ENCODE peak calls at places on chromosomes 6 and 20, in ten cellular contexts. G is HTR-8/SVneo, W is GM23248, Q is germinal center, A is stomach, I is IMR-90, D is SK-N-SH, T is HCT116, J is activated T-cell treated with anti-CD3 and anti-CD28 coated beads for 1 hour, V is EL. K is an unnamed sample.

GRCh38 chr20:50308513-50309279 is 118.1 kb downstream of the CEBPB start:
- DNase-seq in I (peak; percentile 100), V (peak; percentile 99), D (peak; percentile 94), G (peak; percentile 100), Q (no peak), J (no peak), T (peak; percentile 42), W (peak; percentile 97), A (peak; percentile 80), K (no peak)

GRCh38 chr20:46752639-46753235 is 43.3 kb downstream of the SLC2A10 start:
- DNase-seq in D (peak; percentile 60), J (peak; percentile 36), I (peak; percentile 62), G (peak; percentile 80), V (peak; percentile 53), W (peak; percentile 82), T (no peak), Q (peak; percentile 36), A (peak; percentile 64), K (peak; percentile 56)

GRCh38 chr6:115830895-115831294 is 229.8 kb downstream of the FRK start:
- DNase-seq in J (no peak), D (no peak), W (no peak), Q (no peak), I (no peak), T (no peak), A (no peak), G (no peak), V (peak; percentile 2), K (no peak)

GRCh38 chr6:22306741-22307466 is 10.1 kb upstream of the PRL start:
- DNase-seq in T (no peak), I (no peak), D (no peak), V (no peak), J (no peak), W (no peak), G (no peak), A (no peak), Q (no peak), K (no peak)

GRCh38 chr6:143232849-143233248 is 172.2 kb downstream of the AIG1 start:
- DNase-seq in G (peak; percentile 27), T (peak; percentile 15), A (peak; percentile 30), J (no peak), Q (peak; percentile 14), I (peak; percentile 23), W (peak; percentile 52), V (peak; percentile 31), D (peak; percentile 37), K (peak; percentile 52)

GRCh38 chr6:3281669-3282460 is 23.1 kb downstream of the PSMG4 start:
- DNase-seq in W (peak; percentile 95), I (peak; percentile 85), D (no peak), T (no peak), A (no peak), Q (no peak), J (no peak), G (no peak), V (peak; percentile 78), K (no peak)

GRCh38 chr20:13341737-13342393 is 120.8 kb downstream of the ISM1 start:
- DNase-seq in T (no peak), A (no peak), Q (no peak), J (no peak), G (no peak), D (no peak), W (peak; percentile 41), I (no peak), V (no peak), K (no peak)

GRCh38 chr6:21595951-21596378 is 2.4 kb downstream of the SOX4 start:
- DNase-seq in T (no peak), G (no peak), A (no peak), D (peak; percentile 47), V (no peak), J (no peak), W (peak; percentile 51), Q (peak; percentile 25), I (no peak), K (no peak)

GRCh38 chr6:3608159-3608558 is 143.4 kb downstream of the PXDC1 start:
- DNase-seq in D (no peak), I (no peak), Q (no peak), V (no peak), G (no peak), W (no peak), J (no peak), T (no peak), A (no peak), K (no peak)

GRCh38 chr6:20306491-20306890 is 94.2 kb upstream of the MBOAT1 start:
- DNase-seq in T (no peak), A (no peak), G (no peak), V (no peak), D (no peak), J (no peak), Q (no peak), W (no peak), I (no peak), K (no peak)

GRCh38 chr6:34332255-34333198 is 59.9 kb downstream of the NUDT3 start:
- DNase-seq in W (no peak), I (no peak), Q (no peak), J (no peak), G (no peak), V (no peak), A (no peak), T (no peak), D (no peak), K (no peak)

GRCh38 chr20:58839474-58839874 is 11.2 kb downstream of the GNAS-AS1 start:
- DNase-seq in D (peak; percentile 85), W (peak; percentile 52), J (peak; percentile 33), T (peak; percentile 7), V (peak; percentile 28), Q (peak; percentile 31), A (no peak), I (peak; percentile 24), G (peak; percentile 94), K (no peak)

GRCh38 chr6:16694789-16695188 is 66.5 kb downstream of the ATXN1 start:
- DNase-seq in G (no peak), I (no peak), V (no peak), W (no peak), Q (no peak), J (no peak), D (no peak), A (no peak), T (no peak), K (peak; percentile 28)

K was measured in GM10248.